ENCODE peak calls at places on chromosomes 2 and 18, in nine cellular contexts. V is WERI-Rb-1; Q is CD4-positive, alpha-beta T cell; T is spleen; W is ovary; A is Peyer's patch; S is thoracic aorta; P is mammary epithelial cell; D is heart left ventricle. R is an unnamed sample.

GRCh38 chr2:218618102-218618860 is 10.6 kb downstream of the PLCD4 start:
- DNase-seq in A (no peak), T (no peak), Q (no peak), S (no peak), W (no peak), V (peak; percentile 31), D (no peak), P (no peak), R (no peak)

GRCh38 chr18:28189400-28190239 is 12.7 kb upstream of the CDH2 start:
- DNase-seq in D (no peak), P (peak; percentile 51), A (peak; percentile 52), S (no peak), W (no peak), Q (no peak), T (no peak), V (peak; percentile 52), R (peak; percentile 31)

GRCh38 chr2:217931846-217932560 is 70.8 kb downstream of the TNS1 start:
- DNase-seq in Q (no peak), W (no peak), P (no peak), T (no peak), S (no peak), D (no peak), A (no peak), V (no peak), R (no peak)

GRCh38 chr18:39173022-39173421 is 1607.4 kb upstream of the CELF4 start:
- DNase-seq in D (no peak), P (peak; percentile 63), W (no peak), V (no peak), T (no peak), S (no peak), Q (no peak), A (no peak), R (no peak)

GRCh38 chr2:149002891-149003740 is 35.4 kb upstream of the LYPD6B start:
- DNase-seq in D (no peak), T (no peak), V (no peak), S (no peak), W (no peak), P (no peak), A (no peak), Q (no peak), R (no peak)

GRCh38 chr2:139529045-139529444 is 748.9 kb upstream of the NXPH2 start:
- DNase-seq in T (no peak), A (no peak), P (no peak), W (no peak), S (no peak), V (no peak), D (no peak), Q (no peak), R (peak; percentile 24)

GRCh38 chr2:15302154-15302553 is 259.0 kb downstream of the NBAS start:
- DNase-seq in V (no peak), Q (no peak), W (no peak), A (no peak), P (no peak), T (no peak), S (no peak), D (no peak), R (no peak)

GRCh38 chr2:227853204-227853629 is 18.2 kb upstream of the DAW1 start:
- DNase-seq in Q (no peak), A (no peak), P (peak; percentile 96), S (peak; percentile 37), W (no peak), T (no peak), V (no peak), D (no peak), R (no peak)

GRCh38 chr2:54866179-54866578 is 142.7 kb downstream of the EML6 start:
- DNase-seq in W (no peak), S (no peak), T (no peak), Q (no peak), V (no peak), P (no peak), D (no peak), A (no peak), R (no peak)

GRCh38 chr2:172788871-172789270 is 53.2 kb downstream of the RAPGEF4 start:
- DNase-seq in P (no peak), A (no peak), S (no peak), V (no peak), D (no peak), T (no peak), W (no peak), Q (no peak), R (no peak)

GRCh38 chr2:219897456-219897855 is 270.0 kb downstream of the SLC4A3 start:
- DNase-seq in T (no peak), V (no peak), W (no peak), P (no peak), A (no peak), S (no peak), D (no peak), Q (no peak), R (no peak)

GRCh38 chr2:197079414-197079813 is 152.9 kb upstream of the PGAP1 start:
- DNase-seq in A (no peak), V (no peak), T (no peak), Q (no peak), W (no peak), P (no peak), D (no peak), S (peak; percentile 12), R (no peak)

GRCh38 chr2:46806526-46806925 is 109.1 kb downstream of the MCFD2 start:
- DNase-seq in T (no peak), D (no peak), A (no peak), W (no peak), P (peak; percentile 71), S (no peak), V (no peak), Q (no peak), R (no peak)

GRCh38 chr2:112181571-112182290 is 43.5 kb downstream of the FBLN7 start:
- DNase-seq in T (no peak), V (no peak), Q (peak; percentile 61), S (no peak), D (no peak), P (no peak), A (no peak), W (no peak), R (no peak)

GRCh38 chr18:6374340-6374739 is 40.4 kb downstream of the L3MBTL4 start:
- DNase-seq in T (no peak), A (no peak), S (no peak), V (no peak), Q (no peak), W (no peak), P (no peak), D (no peak), R (no peak)

GRCh38 chr2:29502452-29502851 is 387.2 kb downstream of the CLIP4 start:
- DNase-seq in P (no peak), T (no peak), W (no peak), A (no peak), V (no peak), S (no peak), Q (no peak), D (no peak), R (no peak)

GRCh38 chr2:10301946-10302478 is 692 bp upstream of the HPCAL1 start:
- DNase-seq in S (no peak), W (no peak), D (no peak), Q (no peak), A (peak; percentile 56), P (no peak), V (no peak), T (no peak), R (peak; percentile 46)

GRCh38 chr18:75215663-75216062 is 5.1 kb downstream of the TSHZ1 start:
- DNase-seq in Q (no peak), D (no peak), T (no peak), A (no peak), W (no peak), S (no peak), P (no peak), V (no peak), R (no peak)

GRCh38 chr2:63001576-63001975 is 49.1 kb upstream of the OTX1 start:
- DNase-seq in S (no peak), V (no peak), A (no peak), W (no peak), Q (no peak), D (no peak), P (no peak), T (no peak), R (no peak)

GRCh38 chr2:62996534-62997186 is 54.0 kb upstream of the OTX1 start:
- DNase-seq in A (no peak), T (no peak), D (no peak), W (no peak), Q (no peak), S (no peak), P (no peak), V (no peak), R (no peak)

GRCh38 chr2:62999905-63000304 is 50.7 kb upstream of the OTX1 start:
- DNase-seq in P (peak; percentile 71), T (no peak), W (no peak), Q (no peak), V (no peak), S (peak; percentile 16), A (no peak), D (peak; percentile 59), R (no peak)

GRCh38 chr2:63000801-63001200 is 49.8 kb upstream of the OTX1 start:
- DNase-seq in T (no peak), P (no peak), W (no peak), A (no peak), D (no peak), Q (no peak), V (no peak), S (no peak), R (no peak)

GRCh38 chr2:62998949-62999348 is 51.7 kb upstream of the OTX1 start:
- DNase-seq in V (no peak), W (no peak), A (no peak), D (no peak), P (peak; percentile 65), S (no peak), T (no peak), Q (no peak), R (no peak)
- H3K27ac ChIP-seq in V (no peak overlapping the region), W (no peak overlapping the region), A (no peak overlapping the region), D (no peak overlapping the region), P (peak overlapping the region; percentile 74), S (peak overlapping the region; percentile 60), T (no peak overlapping the region), Q (no peak overlapping the region), R (no peak overlapping the region)

GRCh38 chr2:3248754-3249476 is 128.7 kb downstream of the EIPR1 start:
- DNase-seq in S (no peak), Q (no peak), D (no peak), P (no peak), A (no peak), T (no peak), W (no peak), V (no peak), R (no peak)
- TF ChIP-seq CTCF in S (no peak), Q (no peak), D (no peak), P (no peak), A (no peak), T (no peak), W (no peak), V (no peak), R (no peak)

DNA sequence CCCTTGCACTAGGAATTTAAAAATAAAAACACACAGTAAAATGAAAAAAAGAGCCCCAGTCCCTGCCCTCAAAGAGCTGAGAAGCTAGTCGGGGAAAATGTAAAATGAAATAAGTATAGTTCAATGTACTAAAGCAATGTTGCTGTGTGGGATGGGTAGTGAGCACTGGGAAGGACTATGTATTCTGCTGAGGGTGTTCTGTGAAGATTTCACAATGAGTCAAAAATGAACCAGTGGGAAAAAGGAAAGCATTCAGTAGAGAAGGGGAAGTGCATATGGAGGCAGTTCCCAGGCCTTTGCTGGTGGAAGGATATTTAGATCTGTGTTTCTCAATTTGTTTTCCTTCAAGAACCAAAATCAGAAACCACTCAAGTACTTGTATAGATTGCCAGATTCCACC is 1094.7 kb upstream of the KLHL29 start:
- DNase-seq in D (no peak), A (no peak), Q (no peak), V (no peak), S (no peak), W (no peak), T (no peak), P (no peak), R (no peak)
- H3K9me3 ChIP-seq in D (no peaks in the 10 kb centered on the region), A (no peaks in the 10 kb centered on the region), Q (no peaks in the 10 kb centered on the region), V (no peaks in the 10 kb centered on the region), S (no peaks in the 10 kb centered on the region), W (no peaks in the 10 kb centered on the region), T (no peaks in the 10 kb centered on the region), P (no peaks in the 10 kb centered on the region), R (no peaks in the 10 kb centered on the region)

GRCh38 chr2:168550670-168551069 is 94.6 kb downstream of the CERS6 start:
- DNase-seq in P (no peak), A (no peak), V (no peak), W (no peak), T (peak; percentile 76), S (no peak), D (no peak), Q (no peak), R (no peak)
- H3K27ac ChIP-seq in P (no peak overlapping the region), A (no peak overlapping the region), V (no peak overlapping the region), W (no peak overlapping the region), T (no peak overlapping the region), S (no peak overlapping the region), D (no peak overlapping the region), Q (no peak overlapping the region), R (no peak overlapping the region)

R was measured in colonic mucosa.